ENCODE peak calls at places on chromosome 12, in ten cellular contexts. One of them, this sample, is unnamed.

GRCh38 chr12:53722450-53723041 is 4.7 kb downstream of the CALCOCO1 start:
- DNase-seq in WTC11: no peak
- DNase-seq in activated CD4-positive, alpha-beta T cell treated with anti-CD3 and anti-CD28 coated beads for 1 hour: no peak
- DNase-seq in heart left ventricle: no peak
- DNase-seq in activated CD4-positive, CD25-positive, alpha-beta regulatory T cell treated with anti-CD3 and anti-CD28 coated beads, Interleukin-2, amount 50 U/mL, for 16 hours: no peak
- DNase-seq in GF-D8: no peak
- DNase-seq in MCF 10A: peak; percentile 33
- DNase-seq in EL: no peak
- DNase-seq in NCI-H2081: no peak
- DNase-seq in LHCN-M2: no peak
- DNase-seq in this sample: no peak

GRCh38 chr12:4506870-4507269 is 31.8 kb upstream of the RAD51AP1 start:
- DNase-seq in WTC11: no peak
- DNase-seq in activated CD4-positive, alpha-beta T cell treated with anti-CD3 and anti-CD28 coated beads for 1 hour: no peak
- DNase-seq in heart left ventricle: no peak
- DNase-seq in activated CD4-positive, CD25-positive, alpha-beta regulatory T cell treated with anti-CD3 and anti-CD28 coated beads, Interleukin-2, amount 50 U/mL, for 16 hours: peak; percentile 2
- DNase-seq in GF-D8: peak; percentile 11
- DNase-seq in MCF 10A: no peak
- DNase-seq in EL: peak; percentile 31
- DNase-seq in NCI-H2081: no peak
- DNase-seq in LHCN-M2: peak; percentile 88
- DNase-seq in this sample: no peak

GRCh38 chr12:8680533-8680932 is 17.3 kb upstream of the RIMKLB start:
- DNase-seq in WTC11: no peak
- DNase-seq in activated CD4-positive, alpha-beta T cell treated with anti-CD3 and anti-CD28 coated beads for 1 hour: no peak
- DNase-seq in heart left ventricle: no peak
- DNase-seq in activated CD4-positive, CD25-positive, alpha-beta regulatory T cell treated with anti-CD3 and anti-CD28 coated beads, Interleukin-2, amount 50 U/mL, for 16 hours: no peak
- DNase-seq in GF-D8: no peak
- DNase-seq in MCF 10A: no peak
- DNase-seq in EL: no peak
- DNase-seq in NCI-H2081: no peak
- DNase-seq in LHCN-M2: no peak
- DNase-seq in this sample: no peak

GRCh38 chr12:72610854-72611358 is 338.7 kb downstream of the TRHDE start:
- DNase-seq in WTC11: peak; percentile 13
- DNase-seq in activated CD4-positive, alpha-beta T cell treated with anti-CD3 and anti-CD28 coated beads for 1 hour: no peak
- DNase-seq in heart left ventricle: no peak
- DNase-seq in activated CD4-positive, CD25-positive, alpha-beta regulatory T cell treated with anti-CD3 and anti-CD28 coated beads, Interleukin-2, amount 50 U/mL, for 16 hours: no peak
- DNase-seq in GF-D8: no peak
- DNase-seq in MCF 10A: no peak
- DNase-seq in EL: no peak
- DNase-seq in NCI-H2081: peak; percentile 73
- DNase-seq in LHCN-M2: no peak
- DNase-seq in this sample: no peak

GRCh38 chr12:82359115-82359478 is 768 bp downstream of the METTL25 start:
- DNase-seq in WTC11: peak; percentile 48
- DNase-seq in activated CD4-positive, alpha-beta T cell treated with anti-CD3 and anti-CD28 coated beads for 1 hour: no peak
- DNase-seq in heart left ventricle: no peak
- DNase-seq in activated CD4-positive, CD25-positive, alpha-beta regulatory T cell treated with anti-CD3 and anti-CD28 coated beads, Interleukin-2, amount 50 U/mL, for 16 hours: no peak
- DNase-seq in GF-D8: peak; percentile 36
- DNase-seq in MCF 10A: no peak
- DNase-seq in EL: peak; percentile 1
- DNase-seq in NCI-H2081: peak; percentile 56
- DNase-seq in LHCN-M2: no peak
- DNase-seq in this sample: peak; percentile 64

GRCh38 chr12:49967777-49968250 is 4.9 kb upstream of the AQP6 start:
- DNase-seq in WTC11: no peak
- DNase-seq in activated CD4-positive, alpha-beta T cell treated with anti-CD3 and anti-CD28 coated beads for 1 hour: no peak
- DNase-seq in heart left ventricle: no peak
- DNase-seq in activated CD4-positive, CD25-positive, alpha-beta regulatory T cell treated with anti-CD3 and anti-CD28 coated beads, Interleukin-2, amount 50 U/mL, for 16 hours: no peak
- DNase-seq in GF-D8: no peak
- DNase-seq in MCF 10A: no peak
- DNase-seq in EL: no peak
- DNase-seq in NCI-H2081: no peak
- DNase-seq in LHCN-M2: no peak
- DNase-seq in this sample: no peak

GRCh38 chr12:79933580-79934264 is 1.2 kb downstream of the PPP1R12A start:
- DNase-seq in WTC11: no peak
- DNase-seq in activated CD4-positive, alpha-beta T cell treated with anti-CD3 and anti-CD28 coated beads for 1 hour: no peak
- DNase-seq in heart left ventricle: no peak
- DNase-seq in activated CD4-positive, CD25-positive, alpha-beta regulatory T cell treated with anti-CD3 and anti-CD28 coated beads, Interleukin-2, amount 50 U/mL, for 16 hours: no peak
- DNase-seq in GF-D8: peak; percentile 27
- DNase-seq in MCF 10A: peak; percentile 28
- DNase-seq in EL: peak; percentile 26
- DNase-seq in NCI-H2081: peak; percentile 55
- DNase-seq in LHCN-M2: peak; percentile 7
- DNase-seq in this sample: no peak

GRCh38 chr12:106583578-106584103 is 837 bp downstream of the RFX4 start:
- DNase-seq in WTC11: peak; percentile 64
- DNase-seq in activated CD4-positive, alpha-beta T cell treated with anti-CD3 and anti-CD28 coated beads for 1 hour: no peak
- DNase-seq in heart left ventricle: no peak
- DNase-seq in activated CD4-positive, CD25-positive, alpha-beta regulatory T cell treated with anti-CD3 and anti-CD28 coated beads, Interleukin-2, amount 50 U/mL, for 16 hours: no peak
- DNase-seq in GF-D8: no peak
- DNase-seq in MCF 10A: no peak
- DNase-seq in EL: peak; percentile 22
- DNase-seq in NCI-H2081: no peak
- DNase-seq in LHCN-M2: no peak
- DNase-seq in this sample: no peak

GRCh38 chr12:107399061-107399460 is 286.5 kb upstream of the PWP1 start:
- DNase-seq in WTC11: no peak
- DNase-seq in activated CD4-positive, alpha-beta T cell treated with anti-CD3 and anti-CD28 coated beads for 1 hour: no peak
- DNase-seq in heart left ventricle: no peak
- DNase-seq in activated CD4-positive, CD25-positive, alpha-beta regulatory T cell treated with anti-CD3 and anti-CD28 coated beads, Interleukin-2, amount 50 U/mL, for 16 hours: no peak
- DNase-seq in GF-D8: no peak
- DNase-seq in MCF 10A: no peak
- DNase-seq in EL: no peak
- DNase-seq in NCI-H2081: no peak
- DNase-seq in LHCN-M2: no peak
- DNase-seq in this sample: no peak

GRCh38 chr12:26614217-26614616 is 218.8 kb downstream of the ITPR2 start:
- DNase-seq in WTC11: peak; percentile 60
- DNase-seq in activated CD4-positive, alpha-beta T cell treated with anti-CD3 and anti-CD28 coated beads for 1 hour: no peak
- DNase-seq in heart left ventricle: no peak
- DNase-seq in activated CD4-positive, CD25-positive, alpha-beta regulatory T cell treated with anti-CD3 and anti-CD28 coated beads, Interleukin-2, amount 50 U/mL, for 16 hours: no peak
- DNase-seq in GF-D8: no peak
- DNase-seq in MCF 10A: peak; percentile 51
- DNase-seq in EL: peak; percentile 33
- DNase-seq in NCI-H2081: peak; percentile 43
- DNase-seq in LHCN-M2: peak; percentile 15
- DNase-seq in this sample: no peak

GRCh38 chr12:33752854-33753253 is 269.4 kb upstream of the ALG10 start:
- DNase-seq in WTC11: no peak
- DNase-seq in activated CD4-positive, alpha-beta T cell treated with anti-CD3 and anti-CD28 coated beads for 1 hour: no peak
- DNase-seq in heart left ventricle: no peak
- DNase-seq in activated CD4-positive, CD25-positive, alpha-beta regulatory T cell treated with anti-CD3 and anti-CD28 coated beads, Interleukin-2, amount 50 U/mL, for 16 hours: no peak
- DNase-seq in GF-D8: no peak
- DNase-seq in MCF 10A: peak; percentile 11
- DNase-seq in EL: no peak
- DNase-seq in NCI-H2081: no peak
- DNase-seq in LHCN-M2: peak; percentile 79
- DNase-seq in this sample: peak; percentile 67

GRCh38 chr12:11756022-11756421 is 106.5 kb downstream of the ETV6 start:
- DNase-seq in WTC11: no peak
- DNase-seq in activated CD4-positive, alpha-beta T cell treated with anti-CD3 and anti-CD28 coated beads for 1 hour: no peak
- DNase-seq in heart left ventricle: peak; percentile 49
- DNase-seq in activated CD4-positive, CD25-positive, alpha-beta regulatory T cell treated with anti-CD3 and anti-CD28 coated beads, Interleukin-2, amount 50 U/mL, for 16 hours: no peak
- DNase-seq in GF-D8: no peak
- DNase-seq in MCF 10A: no peak
- DNase-seq in EL: no peak
- DNase-seq in NCI-H2081: no peak
- DNase-seq in LHCN-M2: no peak
- DNase-seq in this sample: no peak

GRCh38 chr12:69977991-69978390 is 153.0 kb downstream of the MYRFL start:
- DNase-seq in WTC11: no peak
- DNase-seq in activated CD4-positive, alpha-beta T cell treated with anti-CD3 and anti-CD28 coated beads for 1 hour: no peak
- DNase-seq in heart left ventricle: no peak
- DNase-seq in activated CD4-positive, CD25-positive, alpha-beta regulatory T cell treated with anti-CD3 and anti-CD28 coated beads, Interleukin-2, amount 50 U/mL, for 16 hours: no peak
- DNase-seq in GF-D8: no peak
- DNase-seq in MCF 10A: no peak
- DNase-seq in EL: no peak
- DNase-seq in NCI-H2081: no peak
- DNase-seq in LHCN-M2: no peak
- DNase-seq in this sample: no peak

GRCh38 chr12:116089080-116089479 is 188.4 kb downstream of the MED13L start:
- DNase-seq in WTC11: no peak
- DNase-seq in activated CD4-positive, alpha-beta T cell treated with anti-CD3 and anti-CD28 coated beads for 1 hour: no peak
- DNase-seq in heart left ventricle: no peak
- DNase-seq in activated CD4-positive, CD25-positive, alpha-beta regulatory T cell treated with anti-CD3 and anti-CD28 coated beads, Interleukin-2, amount 50 U/mL, for 16 hours: no peak
- DNase-seq in GF-D8: no peak
- DNase-seq in MCF 10A: no peak
- DNase-seq in EL: no peak
- DNase-seq in NCI-H2081: no peak
- DNase-seq in LHCN-M2: no peak
- DNase-seq in this sample: no peak

GRCh38 chr12:10354071-10354470 is 35.8 kb downstream of the KLRK1 start:
- DNase-seq in WTC11: no peak
- DNase-seq in activated CD4-positive, alpha-beta T cell treated with anti-CD3 and anti-CD28 coated beads for 1 hour: no peak
- DNase-seq in heart left ventricle: no peak
- DNase-seq in activated CD4-positive, CD25-positive, alpha-beta regulatory T cell treated with anti-CD3 and anti-CD28 coated beads, Interleukin-2, amount 50 U/mL, for 16 hours: no peak
- DNase-seq in GF-D8: no peak
- DNase-seq in MCF 10A: no peak
- DNase-seq in EL: no peak
- DNase-seq in NCI-H2081: peak; percentile 3
- DNase-seq in LHCN-M2: no peak
- DNase-seq in this sample: no peak

GRCh38 chr12:43501705-43502104 is 50.3 kb downstream of the ADAMTS20 start:
- DNase-seq in WTC11: no peak
- DNase-seq in activated CD4-positive, alpha-beta T cell treated with anti-CD3 and anti-CD28 coated beads for 1 hour: no peak
- DNase-seq in heart left ventricle: no peak
- DNase-seq in activated CD4-positive, CD25-positive, alpha-beta regulatory T cell treated with anti-CD3 and anti-CD28 coated beads, Interleukin-2, amount 50 U/mL, for 16 hours: no peak
- DNase-seq in GF-D8: peak; percentile 3
- DNase-seq in MCF 10A: peak; percentile 45
- DNase-seq in EL: peak; percentile 17
- DNase-seq in NCI-H2081: peak; percentile 30
- DNase-seq in LHCN-M2: peak; percentile 54
- DNase-seq in this sample: no peak

GRCh38 chr12:91417649-91418048 is 235.0 kb upstream of the DCN start:
- DNase-seq in WTC11: no peak
- DNase-seq in activated CD4-positive, alpha-beta T cell treated with anti-CD3 and anti-CD28 coated beads for 1 hour: no peak
- DNase-seq in heart left ventricle: no peak
- DNase-seq in activated CD4-positive, CD25-positive, alpha-beta regulatory T cell treated with anti-CD3 and anti-CD28 coated beads, Interleukin-2, amount 50 U/mL, for 16 hours: no peak
- DNase-seq in GF-D8: no peak
- DNase-seq in MCF 10A: no peak
- DNase-seq in EL: no peak
- DNase-seq in NCI-H2081: no peak
- DNase-seq in LHCN-M2: no peak
- DNase-seq in this sample: no peak

This sample was measured in NCI-H2171.